ENCODE peak calls at places on chromosomes 6 and 20, in eight cellular contexts. Q is neuronal stem cell; G is CD8-positive, alpha-beta memory T cell; V is suprapubic skin; X is brain microvascular endothelial cell; P is CD4-positive, alpha-beta T cell; Z is sigmoid colon; T is PC-3. N is an unnamed sample.
A peak's percentile ranks its signal among the peaks of the same experiment; 100 is the strongest.

GRCh38 chr6:154548130-154548830 is 37.8 kb upstream of the CNKSR3 start:
- DNase-seq in Q (no peak), G (no peak), V (no peak), X (peak; percentile 40), P (no peak), Z (no peak), T (no peak), N (no peak)

GRCh38 chr6:7723041-7723447 is 2.9 kb upstream of the BMP6 start:
- DNase-seq in Q (peak; percentile 65), G (peak; percentile 26), V (peak; percentile 92), X (peak; percentile 83), P (peak; percentile 45), Z (peak; percentile 89), T (peak; percentile 88), N (peak; percentile 86)

GRCh38 chr20:33825340-33826269 is 14.5 kb downstream of the CHMP4B start:
- DNase-seq in Q (no peak), G (no peak), V (no peak), X (no peak), P (no peak), Z (no peak), T (no peak), N (no peak)

GRCh38 chr6:37913210-37913609 is 93.7 kb downstream of the ZFAND3 start:
- DNase-seq in Q (no peak), G (no peak), V (no peak), X (no peak), P (no peak), Z (no peak), T (peak; percentile 49), N (no peak)

GRCh38 chr6:103617642-103618041 is 1242.1 kb downstream of the HACE1 start:
- DNase-seq in Q (no peak), G (no peak), V (no peak), X (no peak), P (no peak), Z (no peak), T (no peak), N (no peak)

GRCh38 chr20:25288291-25289181 is 40.7 kb downstream of the PYGB start:
- DNase-seq in Q (no peak), G (no peak), V (peak; percentile 72), X (no peak), P (no peak), Z (peak; percentile 60), T (no peak), N (no peak)

GRCh38 chr20:1415667-1416468 is 23.0 kb upstream of the FKBP1A start:
- DNase-seq in Q (no peak), G (no peak), V (no peak), X (peak; percentile 93), P (no peak), Z (no peak), T (peak; percentile 99), N (no peak)

GRCh38 chr20:57988828-57989227 is 239.6 kb downstream of the ANKRD60 start:
- DNase-seq in Q (no peak), G (no peak), V (no peak), X (no peak), P (no peak), Z (no peak), T (no peak), N (no peak)

GRCh38 chr20:31605902-31606677 is 1.0 kb downstream of the ID1 start:
- DNase-seq in Q (no peak), G (no peak), V (no peak), X (no peak), P (no peak), Z (peak; percentile 72), T (peak; percentile 19), N (peak; percentile 71)

GRCh38 chr6:16665992-16666391 is 95.3 kb downstream of the ATXN1 start:
- DNase-seq in Q (no peak), G (no peak), V (no peak), X (no peak), P (no peak), Z (no peak), T (no peak), N (no peak)

GRCh38 chr20:9532069-9532809 is 17.8 kb downstream of the LAMP5 start:
- DNase-seq in Q (no peak), G (no peak), V (no peak), X (no peak), P (no peak), Z (no peak), T (peak; percentile 22), N (no peak)

GRCh38 chr20:61767776-61768494 is 297.7 kb downstream of the TAF4 start:
- DNase-seq in Q (no peak), G (no peak), V (peak; percentile 58), X (no peak), P (no peak), Z (peak; percentile 57), T (no peak), N (peak; percentile 35)

GRCh38 chr20:53623127-53623453 is 29.5 kb upstream of the ZNF217 start:
- DNase-seq in Q (no peak), G (no peak), V (no peak), X (no peak), P (no peak), Z (no peak), T (no peak), N (no peak)

GRCh38 chr6:90896165-90896549 is 309.3 kb upstream of the MAP3K7 start:
- DNase-seq in Q (no peak), G (no peak), V (no peak), X (no peak), P (no peak), Z (no peak), T (no peak), N (no peak)

GRCh38 chr6:12383448-12383847 is 93.3 kb downstream of the EDN1 start:
- DNase-seq in Q (no peak), G (no peak), V (no peak), X (no peak), P (no peak), Z (no peak), T (no peak), N (no peak)

GRCh38 chr6:35044145-35044745 is 96.9 kb downstream of the TCP11 start:
- DNase-seq in Q (no peak), G (no peak), V (no peak), X (no peak), P (no peak), Z (peak; percentile 79), T (peak; percentile 65), N (peak; percentile 64)

GRCh38 chr6:105400501-105400900 is 2.4 kb downstream of the PREP start:
- DNase-seq in Q (no peak), G (no peak), V (no peak), X (no peak), P (no peak), Z (no peak), T (no peak), N (no peak)

GRCh38 chr6:116444092-116444491 is 17.1 kb upstream of the CALHM6 start:
- DNase-seq in Q (no peak), G (no peak), V (no peak), X (peak; percentile 28), P (no peak), Z (no peak), T (peak; percentile 39), N (no peak)

GRCh38 chr6:127342296-127342945 is 988 bp downstream of the ECHDC1 start:
- DNase-seq in Q (peak; percentile 39), G (peak; percentile 1), V (no peak), X (peak; percentile 24), P (no peak), Z (no peak), T (peak; percentile 29), N (no peak)
- H3K27ac ChIP-seq in Q (peak overlapping the region; percentile 29), G (peak overlapping the region; percentile 76), V (peak overlapping the region; percentile 90), X (peak overlapping the region; percentile 78), P (peak overlapping the region; percentile 72), Z (peak overlapping the region; percentile 91), T (peak overlapping the region; percentile 80), N (peak overlapping the region; percentile 77)

GRCh38 chr6:125749112-125749863 is at the start of gene HEY2:
- DNase-seq in Q (peak; percentile 85), G (peak; percentile 79), V (peak; percentile 93), X (peak; percentile 82), P (peak; percentile 55), Z (peak; percentile 96), T (peak; percentile 69), N (peak; percentile 99)

GRCh38 chr6:125746731-125747588 is 2.5 kb upstream of the HEY2 start:
- DNase-seq in Q (peak; percentile 71), G (peak; percentile 75), V (peak; percentile 82), X (peak; percentile 78), P (peak; percentile 48), Z (peak; percentile 75), T (peak; percentile 7), N (peak; percentile 92)

GRCh38 chr6:125747589-125748533 is 1.6 kb upstream of the HEY2 start:
- DNase-seq in Q (peak; percentile 36), G (peak; percentile 29), V (peak; percentile 82), X (no peak), P (no peak), Z (peak; percentile 77), T (no peak), N (peak; percentile 53)

GRCh38 chr6:125749864-125750691 is 646 bp downstream of the HEY2 start:
- DNase-seq in Q (peak; percentile 31), G (peak; percentile 10), V (no peak), X (no peak), P (no peak), Z (no peak), T (no peak), N (peak; percentile 33)

DNA sequence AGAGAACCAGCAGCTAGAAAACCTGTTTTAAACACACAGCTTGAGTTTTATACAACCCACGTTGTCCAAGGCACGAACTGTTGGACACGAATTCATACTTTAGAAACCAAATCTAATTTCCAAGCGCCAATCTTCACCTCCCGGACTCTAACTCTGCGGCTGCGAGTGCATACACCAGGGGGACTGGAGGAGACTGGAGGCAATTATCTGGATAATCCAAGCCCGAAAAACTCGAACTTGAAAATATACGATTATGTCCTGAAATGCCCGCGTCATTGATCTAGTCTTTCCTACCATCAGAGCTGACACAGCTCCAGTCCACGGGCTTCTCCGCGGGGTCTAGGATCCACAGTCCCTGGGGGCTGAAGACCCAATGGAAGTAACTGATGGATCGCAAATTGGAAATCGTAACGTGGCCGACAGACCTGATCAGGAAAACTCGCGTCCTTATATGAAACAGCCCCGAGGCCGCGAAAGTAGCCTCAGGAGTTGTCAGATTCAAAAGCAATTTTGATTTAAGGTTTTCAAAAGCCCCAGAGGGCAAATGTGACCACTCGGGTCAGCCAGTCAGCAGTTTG is 809 bp upstream of the HEY2 start:
- DNase-seq in Q (peak; percentile 32), G (peak; percentile 8), V (no peak), X (peak; percentile 30), P (no peak), Z (no peak), T (peak; percentile 11), N (no peak)
- H3K27me3 ChIP-seq in Q (peaks cover 44% of the 10 kb centered on the region), G (peaks cover 39% of the 10 kb centered on the region), V (peaks cover 63% of the 10 kb centered on the region), X (no peaks in the 10 kb centered on the region), P (peaks cover 59% of the 10 kb centered on the region), Z (no peaks in the 10 kb centered on the region), T (peaks cover 89% of the 10 kb centered on the region), N (no peaks in the 10 kb centered on the region)

GRCh38 chr6:111880181-111880944 is 7.1 kb upstream of the FYN start:
- DNase-seq in Q (no peak), G (no peak), V (no peak), X (no peak), P (no peak), Z (no peak), T (peak; percentile 22), N (no peak)
- H3K27ac ChIP-seq in Q (no peak overlapping the region), G (no peak overlapping the region), V (no peak overlapping the region), X (no peak overlapping the region), P (no peak overlapping the region), Z (no peak overlapping the region), T (no peak overlapping the region), N (no peak overlapping the region)

GRCh38 chr6:934686-935085 is 241.7 kb upstream of the EXOC2 start:
- DNase-seq in Q (no peak), G (no peak), V (no peak), X (no peak), P (no peak), Z (no peak), T (no peak), N (no peak)
- H3K27me3 ChIP-seq in Q (no peaks in the 10 kb centered on the region), G (no peaks in the 10 kb centered on the region), V (no peaks in the 10 kb centered on the region), X (no peaks in the 10 kb centered on the region), P (no peaks in the 10 kb centered on the region), Z (no peaks in the 10 kb centered on the region), T (peaks cover 84% of the 10 kb centered on the region), N (no peaks in the 10 kb centered on the region)